ENCODE peak calls at places on chromosomes 16 and 17, in four cellular contexts. N is GM12865, X is dorsolateral prefrontal cortex, R is substantia nigra. M is an unnamed sample.

GRCh38 chr16:11079657-11080187 is 135.4 kb downstream of the CLEC16A start:
- DNase-seq in N (peak), X (no peak), R (no peak), M (no peak)

GRCh38 chr17:67992541-67993152 is 3.6 kb downstream of the C17orf58 start:
- DNase-seq in N (no peak), X (no peak), R (peak), M (no peak)

GRCh38 chr17:320809-321385 is 31.7 kb downstream of the RPH3AL start:
- DNase-seq in N (no peak), X (no peak), R (no peak), M (no peak)

GRCh38 chr16:20626971-20627370 is 50.8 kb upstream of the ACSM2B start:
- DNase-seq in N (no peak), X (no peak), R (no peak), M (no peak)

GRCh38 chr16:56742030-56742984 is 12.4 kb downstream of the NUP93 start:
- DNase-seq in N (no peak), X (no peak), R (no peak), M (no peak)

GRCh38 chr17:41141361-41141760 is 1.0 kb upstream of the KRTAP4-6 start:
- DNase-seq in N (no peak), X (no peak), R (no peak), M (no peak)

GRCh38 chr16:86261379-86261778 is 248.9 kb upstream of the FOXF1 start:
- DNase-seq in N (peak), X (no peak), R (no peak), M (no peak)

GRCh38 chr16:24670623-24671454 is 58.6 kb upstream of the TNRC6A start:
- DNase-seq in N (peak), X (peak), R (peak), M (peak)

GRCh38 chr16:30521873-30522641 is 4.3 kb downstream of the ZNF768 start:
- DNase-seq in N (no peak), X (no peak), R (no peak), M (no peak)

GRCh38 chr17:8069587-8069860 is 18.0 kb downstream of the ALOX12B start:
- DNase-seq in N (no peak), X (no peak), R (no peak), M (no peak)

GRCh38 chr16:21656795-21657768 is 4.7 kb upstream of the IGSF6 start:
- DNase-seq in N (peak), X (no peak), R (peak), M (no peak)

GRCh38 chr17:67449885-67450755 is 73.0 kb downstream of the PITPNC1 start:
- DNase-seq in N (no peak), X (no peak), R (no peak), M (no peak)

GRCh38 chr17:64386412-64387144 is 4.1 kb downstream of the PECAM1 start:
- DNase-seq in N (no peak), X (no peak), R (no peak), M (no peak)